ENCODE peak calls at places on chromosomes 7 and 10, in eight cellular contexts. One of them, this sample, is unnamed.

GRCh38 chr7:140261522-140261921 is 84.7 kb upstream of the KDM7A start:
- DNase-seq in AG04450: no peak
- DNase-seq in endothelial cell: no peak
- DNase-seq in nephron progenitor cell: no peak
- DNase-seq in H9: no peak
- DNase-seq in GM20000: no peak
- DNase-seq in cardiac muscle cell: no peak
- DNase-seq in astrocyte of the spinal cord: no peak
- DNase-seq in this sample: no peak

GRCh38 chr10:85510682-85511081 is 855.9 kb downstream of the GRID1 start:
- DNase-seq in AG04450: no peak
- DNase-seq in endothelial cell: no peak
- DNase-seq in H9: no peak
- DNase-seq in cardiac muscle cell: no peak
- DNase-seq in nephron progenitor cell: no peak
- DNase-seq in astrocyte of the spinal cord: no peak
- DNase-seq in GM20000: no peak
- DNase-seq in this sample: no peak

GRCh38 chr10:24488631-24489030 is 235.1 kb downstream of the ARHGAP21 start:
- DNase-seq in nephron progenitor cell: no peak
- DNase-seq in astrocyte of the spinal cord: no peak
- DNase-seq in H9: no peak
- DNase-seq in endothelial cell: no peak
- DNase-seq in AG04450: no peak
- DNase-seq in GM20000: no peak
- DNase-seq in cardiac muscle cell: no peak
- DNase-seq in this sample: no peak

GRCh38 chr7:158973941-158974785 is 117.8 kb downstream of the DYNC2I1 start:
- DNase-seq in nephron progenitor cell: no peak
- DNase-seq in AG04450: no peak
- DNase-seq in astrocyte of the spinal cord: no peak
- DNase-seq in endothelial cell: peak
- DNase-seq in GM20000: no peak
- DNase-seq in cardiac muscle cell: no peak
- DNase-seq in H9: no peak
- DNase-seq in this sample: no peak

GRCh38 chr7:117034851-117035462 is 81.7 kb downstream of the ST7 start:
- DNase-seq in endothelial cell: no peak
- DNase-seq in H9: no peak
- DNase-seq in GM20000: no peak
- DNase-seq in AG04450: no peak
- DNase-seq in nephron progenitor cell: no peak
- DNase-seq in cardiac muscle cell: peak
- DNase-seq in astrocyte of the spinal cord: no peak
- DNase-seq in this sample: no peak

GRCh38 chr7:156474241-156474743 is 166.3 kb upstream of the RNF32 start:
- DNase-seq in GM20000: no peak
- DNase-seq in cardiac muscle cell: no peak
- DNase-seq in astrocyte of the spinal cord: peak
- DNase-seq in AG04450: peak
- DNase-seq in endothelial cell: no peak
- DNase-seq in H9: no peak
- DNase-seq in nephron progenitor cell: no peak
- DNase-seq in this sample: no peak

GRCh38 chr10:29590598-29591415 is 44.0 kb downstream of the SVIL start:
- DNase-seq in H9: no peak
- DNase-seq in endothelial cell: no peak
- DNase-seq in AG04450: peak
- DNase-seq in GM20000: peak
- DNase-seq in astrocyte of the spinal cord: peak
- DNase-seq in nephron progenitor cell: no peak
- DNase-seq in cardiac muscle cell: peak
- DNase-seq in this sample: peak

GRCh38 chr10:97849491-97850402 is at the start of gene GOLGA7B:
- DNase-seq in endothelial cell: peak
- DNase-seq in astrocyte of the spinal cord: no peak
- DNase-seq in cardiac muscle cell: peak
- DNase-seq in H9: peak
- DNase-seq in GM20000: peak
- DNase-seq in nephron progenitor cell: peak
- DNase-seq in AG04450: no peak
- DNase-seq in this sample: peak

GRCh38 chr10:44382981-44383748 is 1.7 kb downstream of the CXCL12 start:
- DNase-seq in GM20000: no peak
- DNase-seq in nephron progenitor cell: no peak
- DNase-seq in cardiac muscle cell: no peak
- DNase-seq in H9: peak
- DNase-seq in AG04450: no peak
- DNase-seq in endothelial cell: no peak
- DNase-seq in astrocyte of the spinal cord: no peak
- DNase-seq in this sample: no peak

GRCh38 chr7:46972205-46972604 is 609.7 kb downstream of the TNS3 start:
- DNase-seq in cardiac muscle cell: peak
- DNase-seq in H9: no peak
- DNase-seq in nephron progenitor cell: no peak
- DNase-seq in GM20000: no peak
- DNase-seq in AG04450: peak
- DNase-seq in endothelial cell: no peak
- DNase-seq in astrocyte of the spinal cord: peak
- DNase-seq in this sample: no peak

GRCh38 chr10:36608866-36609265 is 516.5 kb upstream of the ANKRD30A start:
- DNase-seq in AG04450: no peak
- DNase-seq in GM20000: no peak
- DNase-seq in endothelial cell: no peak
- DNase-seq in cardiac muscle cell: peak
- DNase-seq in H9: no peak
- DNase-seq in astrocyte of the spinal cord: no peak
- DNase-seq in nephron progenitor cell: no peak
- DNase-seq in this sample: no peak

GRCh38 chr10:83539528-83540308 is 599.6 kb upstream of the GHITM start:
- DNase-seq in endothelial cell: no peak
- DNase-seq in H9: peak
- DNase-seq in astrocyte of the spinal cord: peak
- DNase-seq in AG04450: no peak
- DNase-seq in GM20000: no peak
- DNase-seq in nephron progenitor cell: peak
- DNase-seq in cardiac muscle cell: peak
- DNase-seq in this sample: no peak

GRCh38 chr10:80289451-80290287 is at the start of gene MAT1A:
- DNase-seq in H9: peak
- DNase-seq in astrocyte of the spinal cord: no peak
- DNase-seq in cardiac muscle cell: peak
- DNase-seq in GM20000: no peak
- DNase-seq in nephron progenitor cell: no peak
- DNase-seq in AG04450: no peak
- DNase-seq in endothelial cell: no peak
- DNase-seq in this sample: no peak

GRCh38 chr7:154433632-154434598 is 381.7 kb downstream of the DPP6 start:
- DNase-seq in endothelial cell: no peak
- DNase-seq in nephron progenitor cell: no peak
- DNase-seq in cardiac muscle cell: no peak
- DNase-seq in H9: no peak
- DNase-seq in GM20000: no peak
- DNase-seq in AG04450: no peak
- DNase-seq in astrocyte of the spinal cord: no peak
- DNase-seq in this sample: no peak

GRCh38 chr10:121076760-121077159 is 225.6 kb downstream of the WDR11 start:
- DNase-seq in cardiac muscle cell: no peak
- DNase-seq in GM20000: no peak
- DNase-seq in endothelial cell: no peak
- DNase-seq in AG04450: no peak
- DNase-seq in nephron progenitor cell: no peak
- DNase-seq in astrocyte of the spinal cord: no peak
- DNase-seq in H9: no peak
- DNase-seq in this sample: no peak

GRCh38 chr10:121070671-121071070 is 219.5 kb downstream of the WDR11 start:
- DNase-seq in endothelial cell: no peak
- DNase-seq in AG04450: no peak
- DNase-seq in GM20000: no peak
- DNase-seq in H9: no peak
- DNase-seq in nephron progenitor cell: no peak
- DNase-seq in cardiac muscle cell: no peak
- DNase-seq in astrocyte of the spinal cord: no peak
- DNase-seq in this sample: no peak

GRCh38 chr10:121077331-121077730 is 226.2 kb downstream of the WDR11 start:
- DNase-seq in AG04450: no peak
- DNase-seq in H9: no peak
- DNase-seq in nephron progenitor cell: no peak
- DNase-seq in cardiac muscle cell: peak
- DNase-seq in endothelial cell: no peak
- DNase-seq in GM20000: no peak
- DNase-seq in astrocyte of the spinal cord: peak
- DNase-seq in this sample: no peak

GRCh38 chr10:121070257-121070656 is 219.1 kb downstream of the WDR11 start:
- DNase-seq in AG04450: no peak
- DNase-seq in H9: peak
- DNase-seq in endothelial cell: peak
- DNase-seq in astrocyte of the spinal cord: no peak
- DNase-seq in cardiac muscle cell: peak
- DNase-seq in nephron progenitor cell: no peak
- DNase-seq in GM20000: no peak
- DNase-seq in this sample: peak

DNA sequence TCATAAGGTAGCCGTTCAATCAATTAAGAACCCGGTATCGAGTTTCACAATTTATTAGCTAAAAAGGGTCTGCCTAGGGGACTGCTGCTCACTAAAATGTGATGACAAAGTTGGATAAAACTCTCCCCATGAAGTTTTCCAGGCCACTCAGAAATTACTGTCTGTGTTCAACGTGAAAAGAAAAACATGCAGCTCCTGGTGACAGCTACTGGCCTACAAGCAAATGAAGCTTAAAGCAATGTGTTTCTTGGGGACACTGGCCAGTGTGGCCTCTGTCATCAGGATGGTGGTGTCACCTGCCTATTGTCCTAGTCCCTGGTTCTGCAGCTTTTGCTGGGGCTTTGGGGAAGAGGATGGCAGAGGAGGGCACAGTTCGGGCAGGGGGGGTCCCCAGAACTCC is 222.6 kb downstream of the WDR11 start:
- DNase-seq in endothelial cell: no peak
- DNase-seq in cardiac muscle cell: no peak
- DNase-seq in AG04450: no peak
- DNase-seq in nephron progenitor cell: no peak
- DNase-seq in GM20000: no peak
- DNase-seq in astrocyte of the spinal cord: no peak
- DNase-seq in H9: no peak
- DNase-seq in this sample: no peak
- TF ChIP-seq CTCF in endothelial cell: no peak
- TF ChIP-seq CTCF in cardiac muscle cell: no peak
- TF ChIP-seq CTCF in AG04450: no peak
- TF ChIP-seq CTCF in nephron progenitor cell: no peak
- TF ChIP-seq CTCF in GM20000: no peak
- TF ChIP-seq CTCF in astrocyte of the spinal cord: no peak
- TF ChIP-seq CTCF in H9: no peak
- TF ChIP-seq CTCF in this sample: no peak

DNA sequence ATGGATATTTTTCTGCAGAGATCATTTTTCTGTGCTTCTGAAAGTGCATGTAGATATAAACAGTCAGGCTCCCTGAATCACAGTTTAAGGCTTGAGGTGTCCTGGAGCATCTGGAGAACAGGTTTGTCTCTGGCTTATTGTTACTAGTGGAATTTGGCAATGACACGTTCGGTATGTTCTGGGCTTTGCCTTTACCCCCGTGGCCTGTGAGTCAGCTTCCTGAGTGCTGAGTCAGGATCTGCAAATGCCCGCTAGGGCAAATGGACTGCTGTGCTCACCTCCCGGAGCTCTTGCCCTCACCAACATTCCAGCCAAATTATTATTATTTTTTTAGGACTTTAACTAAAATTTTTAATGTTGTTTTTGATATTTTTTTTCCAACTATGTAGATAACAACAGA is 192.5 kb upstream of the PRSS1 start:
- DNase-seq in cardiac muscle cell: peak
- DNase-seq in AG04450: peak
- DNase-seq in H9: peak
- DNase-seq in endothelial cell: peak
- DNase-seq in GM20000: no peak
- DNase-seq in astrocyte of the spinal cord: peak
- DNase-seq in nephron progenitor cell: no peak
- DNase-seq in this sample: no peak
- TF ChIP-seq CTCF in cardiac muscle cell: peak
- TF ChIP-seq CTCF in AG04450: peak
- TF ChIP-seq CTCF in H9: peak
- TF ChIP-seq CTCF in endothelial cell: no peak
- TF ChIP-seq CTCF in GM20000: no peak
- TF ChIP-seq CTCF in astrocyte of the spinal cord: peak
- TF ChIP-seq CTCF in nephron progenitor cell: no peak
- TF ChIP-seq CTCF in this sample: no peak

DNA sequence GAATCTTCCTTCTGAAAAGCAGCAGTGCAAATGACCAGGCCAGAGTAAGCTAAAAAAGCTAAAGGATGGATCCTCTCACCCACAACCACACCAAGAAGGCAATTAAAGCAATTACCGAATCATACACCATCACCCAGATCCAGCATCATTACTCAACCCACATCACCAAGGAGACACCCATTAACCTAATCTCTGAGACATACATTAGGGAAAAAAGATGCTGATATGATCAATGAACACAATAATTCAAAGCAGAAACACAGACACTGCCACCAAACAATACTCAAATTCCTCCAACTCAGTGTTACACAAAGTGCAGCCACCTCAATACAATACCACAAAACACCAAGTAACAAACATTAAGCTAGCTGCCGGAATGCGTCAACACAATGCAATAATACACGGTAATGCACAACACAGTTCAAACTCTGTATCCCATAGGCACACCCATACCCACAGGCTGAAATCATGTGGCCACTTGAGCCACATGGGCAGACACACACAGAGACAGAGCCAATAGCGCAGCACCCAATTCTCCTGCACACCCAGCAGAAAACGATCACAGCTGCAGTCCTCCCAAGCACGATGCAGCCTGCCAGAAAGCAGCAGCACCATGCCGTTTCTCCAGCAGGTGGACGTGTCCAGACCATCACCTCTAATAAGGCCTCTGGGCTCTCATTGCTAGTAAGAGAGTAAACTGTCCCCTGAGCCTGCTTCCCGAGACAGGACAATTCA is 21.5 kb downstream of the PAX2 start:
- DNase-seq in H9: peak
- DNase-seq in nephron progenitor cell: no peak
- DNase-seq in cardiac muscle cell: no peak
- DNase-seq in endothelial cell: no peak
- DNase-seq in GM20000: no peak
- DNase-seq in AG04450: no peak
- DNase-seq in astrocyte of the spinal cord: no peak
- DNase-seq in this sample: no peak
- TF ChIP-seq CTCF in H9: peak
- TF ChIP-seq CTCF in nephron progenitor cell: no peak
- TF ChIP-seq CTCF in cardiac muscle cell: no peak
- TF ChIP-seq CTCF in endothelial cell: no peak
- TF ChIP-seq CTCF in GM20000: no peak
- TF ChIP-seq CTCF in AG04450: no peak
- TF ChIP-seq CTCF in astrocyte of the spinal cord: no peak
- TF ChIP-seq CTCF in this sample: no peak

DNA sequence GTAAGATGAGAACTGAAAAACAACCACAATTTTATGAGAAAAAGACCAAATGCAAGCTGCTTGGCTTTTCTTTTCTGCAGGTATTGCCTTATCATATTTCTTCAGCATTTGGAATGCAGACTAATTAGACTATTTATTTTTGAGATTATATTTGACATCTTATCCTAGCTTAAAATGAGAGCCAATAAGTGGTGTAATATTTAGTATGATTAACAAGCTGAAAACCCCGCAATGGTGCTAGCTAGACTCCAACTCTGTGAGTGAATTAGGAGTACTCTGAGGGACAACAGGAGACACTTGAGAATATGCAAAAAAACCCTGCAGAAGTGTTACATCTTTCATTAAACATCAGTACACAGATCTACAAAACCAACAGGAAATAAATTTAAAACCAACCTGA is 180.3 kb upstream of the MEOX2 start:
- DNase-seq in cardiac muscle cell: no peak
- DNase-seq in endothelial cell: no peak
- DNase-seq in H9: no peak
- DNase-seq in AG04450: no peak
- DNase-seq in nephron progenitor cell: no peak
- DNase-seq in GM20000: no peak
- DNase-seq in astrocyte of the spinal cord: no peak
- DNase-seq in this sample: no peak
- TF ChIP-seq CTCF in cardiac muscle cell: no peak
- TF ChIP-seq CTCF in endothelial cell: no peak
- TF ChIP-seq CTCF in H9: no peak
- TF ChIP-seq CTCF in AG04450: no peak
- TF ChIP-seq CTCF in nephron progenitor cell: no peak
- TF ChIP-seq CTCF in GM20000: no peak
- TF ChIP-seq CTCF in astrocyte of the spinal cord: no peak
- TF ChIP-seq CTCF in this sample: no peak

This sample was measured in GM13977.